ENCODE peak calls at places on chromosomes 1 and 21, in six cellular contexts. Y is CD4-positive, alpha-beta T cell; S is cardiac muscle cell; N is GM06990; U is heart left ventricle; H is heart right ventricle. O is an unnamed sample.

GRCh38 chr1:46529031-46529630 is 22.3 kb downstream of the KNCN start:
- DNase-seq in U (no peak), H (no peak), N (no peak), S (no peak), Y (no peak), O (no peak)

GRCh38 chr1:22886211-22886610 is 86.5 kb downstream of the LACTBL1 start:
- DNase-seq in H (no peak), U (no peak), Y (no peak), S (no peak), N (no peak), O (no peak)

GRCh38 chr1:174013864-174014418 is 8.2 kb downstream of the RC3H1 start:
- DNase-seq in H (no peak), N (no peak), U (no peak), Y (no peak), S (no peak), O (no peak)

GRCh38 chr1:56578963-56579875 is at the start of gene PLPP3:
- DNase-seq in N (peak), Y (no peak), S (peak), U (peak), H (peak), O (peak)

GRCh38 chr1:159992161-159992560 is 38.1 kb upstream of the SLAMF9 start:
- DNase-seq in Y (no peak), H (no peak), U (no peak), N (no peak), S (peak), O (no peak)

GRCh38 chr1:210446479-210446878 is 117.8 kb downstream of the HHAT start:
- DNase-seq in Y (peak), H (no peak), S (no peak), N (peak), U (no peak), O (no peak)

GRCh38 chr1:86764523-86764922 is 60.1 kb downstream of the SH3GLB1 start:
- DNase-seq in Y (no peak), H (no peak), U (no peak), N (no peak), S (no peak), O (no peak)

GRCh38 chr1:85656256-85656655 is 52.0 kb downstream of the ZNHIT6 start:
- DNase-seq in Y (no peak), S (no peak), U (no peak), N (no peak), H (no peak), O (no peak)

GRCh38 chr1:205396972-205397616 is 24.8 kb downstream of the LEMD1 start:
- DNase-seq in U (no peak), Y (no peak), N (peak), S (peak), H (no peak), O (no peak)

GRCh38 chr1:33302325-33302724 is 18.6 kb downstream of the A3GALT2 start:
- DNase-seq in N (no peak), U (peak), H (no peak), Y (no peak), S (no peak), O (no peak)

GRCh38 chr1:27074175-27074780 is 61.6 kb upstream of the TENT5B start:
- DNase-seq in S (no peak), N (no peak), U (no peak), Y (no peak), H (no peak), O (no peak)

GRCh38 chr1:170114916-170115315 is 30.8 kb upstream of the NTMT2 start:
- DNase-seq in S (peak), Y (no peak), H (no peak), U (no peak), N (no peak), O (no peak)

GRCh38 chr1:26744075-26744958 is 43.4 kb upstream of the PIGV start:
- DNase-seq in S (peak), N (peak), U (peak), Y (peak), H (peak), O (peak)

GRCh38 chr1:115063238-115063901 is 25.9 kb downstream of the TSPAN2 start:
- DNase-seq in H (no peak), N (no peak), U (no peak), S (no peak), Y (no peak), O (no peak)

GRCh38 chr1:94863919-94864318 is 43.8 kb downstream of the SLC44A3 start:
- DNase-seq in H (no peak), N (no peak), U (peak), S (no peak), Y (no peak), O (no peak)

GRCh38 chr1:38213720-38214367 is 167.3 kb upstream of the POU3F1 start:
- DNase-seq in S (no peak), N (no peak), U (no peak), Y (no peak), H (no peak), O (no peak)

GRCh38 chr1:59678065-59678808 is 136.5 kb upstream of the HOOK1 start:
- DNase-seq in N (no peak), H (no peak), Y (no peak), S (no peak), U (no peak), O (no peak)

GRCh38 chr1:8712413-8713229 is 104.8 kb downstream of the RERE start:
- DNase-seq in U (no peak), Y (no peak), N (no peak), S (peak), H (no peak), O (no peak)

GRCh38 chr1:33735624-33736023 is 128.3 kb upstream of the HMGB4 start:
- DNase-seq in H (no peak), Y (no peak), N (no peak), U (no peak), S (peak), O (no peak)

GRCh38 chr1:178784131-178784536 is 59.1 kb downstream of the RALGPS2 start:
- DNase-seq in Y (no peak), H (no peak), U (no peak), N (no peak), S (no peak), O (no peak)

GRCh38 chr1:17439250-17440073 is at the start of gene RCC2:
- DNase-seq in S (peak), N (peak), H (peak), Y (peak), U (peak), O (peak)

GRCh38 chr21:26443867-26444266 is 129.2 kb downstream of the CYYR1 start:
- DNase-seq in H (no peak), U (no peak), S (no peak), N (no peak), Y (no peak), O (no peak)

GRCh38 chr1:1124508-1124785 is 8.6 kb upstream of the C1orf159 start:
- DNase-seq in S (no peak), H (no peak), Y (no peak), U (no peak), N (no peak), O (no peak)

GRCh38 chr1:91406773-91407389 is 2.2 kb upstream of the HFM1 start:
- DNase-seq in Y (no peak), S (no peak), H (no peak), N (no peak), U (no peak), O (no peak)

GRCh38 chr1:12454406-12455391 is 163.3 kb downstream of the DHRS3 start:
- DNase-seq in N (no peak), H (no peak), S (peak), U (no peak), Y (no peak), O (no peak)
- TF ChIP-seq CTCF in N (no peak), H (no peak), S (peak), U (no peak), Y (no peak), O (no peak)

GRCh38 chr21:45973475-45974072 is 8.0 kb upstream of the COL6A1 start:
- DNase-seq in S (peak), N (peak), Y (peak), U (peak), H (peak), O (peak)
- TF ChIP-seq CTCF in S (peak), N (peak), Y (peak), U (peak), H (peak), O (no peak)

GRCh38 chr1:16236091-16236494 is 890 bp downstream of the CPLANE2 start:
- DNase-seq in S (no peak), U (peak), H (no peak), N (no peak), Y (peak), O (no peak)
- TF ChIP-seq CTCF in S (no peak), U (no peak), H (peak), N (peak), Y (peak), O (no peak)

GRCh38 chr1:30845891-30846290 is 62.7 kb downstream of the SDC3 start:
- DNase-seq in H (no peak), S (no peak), U (no peak), Y (no peak), N (no peak), O (no peak)
- TF ChIP-seq CTCF in H (no peak), S (no peak), U (no peak), Y (no peak), N (no peak), O (no peak)

GRCh38 chr1:98881911-98882310 is 122.8 kb downstream of the PLPPR5 start:
- DNase-seq in U (no peak), N (no peak), H (no peak), Y (no peak), S (no peak), O (no peak)

DNA sequence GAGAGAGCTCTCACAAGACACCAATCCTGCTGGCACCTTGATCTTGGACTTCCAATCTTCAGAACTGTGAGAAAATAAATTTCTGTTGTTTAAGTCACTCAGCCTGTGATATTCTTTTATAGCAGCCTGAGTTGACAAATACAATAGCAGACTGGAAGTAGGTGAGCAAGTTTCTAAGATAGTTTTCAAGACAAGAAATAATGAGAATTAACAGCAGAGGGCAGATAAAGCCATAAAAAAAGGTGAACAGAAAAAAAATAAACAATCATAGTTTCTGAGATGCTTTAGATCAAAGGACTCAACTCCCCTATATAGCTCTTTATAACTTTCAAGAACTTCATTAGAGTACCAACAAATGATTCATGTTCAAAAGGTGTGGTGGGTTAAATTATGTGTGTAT is 119.8 kb downstream of the PLPPR5 start:
- DNase-seq in S (no peak), N (no peak), Y (no peak), H (no peak), U (no peak), O (no peak)
- TF ChIP-seq CTCF in S (no peak), N (no peak), Y (no peak), H (no peak), U (no peak), O (no peak)

GRCh38 chr21:34336245-34336644 is 27.6 kb upstream of the KCNE2 start:
- DNase-seq in N (no peak), S (no peak), Y (no peak), H (no peak), U (no peak), O (no peak)
- TF ChIP-seq CTCF in N (no peak), S (no peak), Y (no peak), H (no peak), U (no peak), O (no peak)

GRCh38 chr1:31705080-31705866 is 1.5 kb upstream of the COL16A1 start:
- DNase-seq in H (peak), N (peak), S (peak), Y (peak), U (peak), O (peak)
- TF ChIP-seq CTCF in H (peak), N (peak), S (peak), Y (no peak), U (no peak), O (no peak)

GRCh38 chr1:166676981-166677380 is 162.3 kb upstream of the POGK start:
- DNase-seq in H (no peak), U (no peak), Y (no peak), N (no peak), S (no peak), O (no peak)
- TF ChIP-seq CTCF in H (no peak), U (no peak), Y (no peak), N (peak), S (no peak), O (no peak)

GRCh38 chr21:23160914-23161313 is 2162.7 kb downstream of the NCAM2 start:
- DNase-seq in Y (no peak), N (no peak), U (no peak), H (no peak), S (no peak), O (no peak)
- TF ChIP-seq CTCF in Y (no peak), N (no peak), U (no peak), H (no peak), S (no peak), O (no peak)

DNA sequence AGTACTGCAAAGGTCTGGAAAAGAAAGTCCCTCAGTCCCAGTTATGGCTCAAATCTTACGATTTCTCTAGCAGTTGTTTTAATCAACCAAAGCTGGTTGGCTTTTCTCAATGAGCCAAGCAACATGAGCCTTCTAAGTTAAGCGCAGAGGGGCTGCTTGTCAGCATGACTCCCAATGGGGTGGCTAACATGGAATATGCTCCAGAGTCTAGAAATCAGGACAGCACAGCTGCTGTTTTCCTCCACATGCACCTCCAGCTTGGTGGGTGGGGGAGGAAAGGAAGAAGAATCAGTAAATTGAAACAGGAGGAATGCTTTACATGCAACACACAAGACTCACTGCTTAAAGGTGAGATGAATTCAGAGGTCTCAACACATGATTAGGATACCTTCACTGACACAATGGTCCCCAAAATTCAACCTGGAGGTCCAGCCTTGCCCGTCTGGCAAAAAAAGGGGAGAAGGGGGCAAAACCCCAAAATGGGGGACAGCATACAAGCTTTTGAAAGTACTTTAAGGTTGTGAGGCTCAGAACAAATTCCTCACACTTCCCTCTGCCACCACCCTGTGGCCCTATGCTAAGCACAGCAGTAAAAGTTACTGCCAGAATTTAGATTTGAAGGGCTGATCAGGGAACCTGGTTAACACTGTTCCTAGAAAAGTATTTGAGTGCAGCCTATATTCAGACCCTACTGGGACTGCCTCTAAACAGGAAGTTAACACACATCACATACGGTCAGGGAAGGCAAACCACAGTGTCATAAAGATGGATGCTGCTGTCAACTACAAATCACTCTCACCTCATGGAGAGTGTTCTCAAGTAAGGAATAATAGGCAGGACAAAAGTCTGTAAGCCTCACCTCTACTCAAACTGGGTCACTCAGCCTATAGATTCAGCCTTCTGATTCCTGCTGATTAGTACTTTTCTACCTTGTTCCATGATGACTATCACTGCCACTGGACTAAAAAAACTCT is 2.6 kb downstream of the GATAD2B start:
- DNase-seq in H (no peak), Y (no peak), S (peak), N (no peak), U (no peak), O (no peak)
- TF ChIP-seq CTCF in H (peak), Y (no peak), S (peak), N (peak), U (no peak), O (no peak)

O was measured in activated B cell treated with CpG ODN at 0.5 μM for 24 hours.